ENCODE peak calls at places on chromosomes 3 and 15, in eight cellular contexts. W is testis, V is heart left ventricle, B is GM12878, I is prostate gland, K is body of pancreas, X is sigmoid colon, P is lower lobe of right lung. L is an unnamed sample.
A peak's percentile ranks its signal among the peaks of the same experiment; 100 is the strongest.

GRCh38 chr15:69118089-69118488 is 42.3 kb upstream of the GLCE start:
- DNase-seq in V (no peak), B (no peak), P (no peak), K (no peak), I (no peak), W (no peak), X (no peak), L (no peak)

GRCh38 chr3:169026543-169027181 is 636.9 kb downstream of the MECOM start:
- DNase-seq in P (no peak), K (no peak), V (no peak), B (no peak), I (peak; percentile 19), W (no peak), X (no peak), L (no peak)

GRCh38 chr3:134885877-134886621 is 91.0 kb downstream of the EPHB1 start:
- DNase-seq in P (no peak), K (no peak), B (peak; percentile 95), V (no peak), I (no peak), W (no peak), X (no peak), L (no peak)

GRCh38 chr15:90463381-90463780 is 66.3 kb upstream of the CRTC3 start:
- DNase-seq in P (no peak), W (no peak), K (no peak), V (no peak), X (no peak), I (no peak), B (no peak), L (no peak)

GRCh38 chr3:172125963-172126403 is 86.6 kb downstream of the FNDC3B start:
- DNase-seq in V (peak; percentile 62), X (peak; percentile 93), I (peak; percentile 69), P (peak; percentile 56), B (no peak), K (peak; percentile 55), W (no peak), L (no peak)

GRCh38 chr3:36663666-36664291 is 100.6 kb downstream of the DCLK3 start:
- DNase-seq in K (no peak), V (no peak), P (no peak), W (no peak), B (no peak), I (no peak), X (no peak), L (no peak)

GRCh38 chr3:134312072-134312872 is 61.6 kb upstream of the RYK start:
- DNase-seq in V (peak; percentile 43), I (peak; percentile 51), W (no peak), B (no peak), P (peak; percentile 70), X (no peak), K (peak; percentile 77), L (no peak)

GRCh38 chr3:15011174-15011573 is 53.9 kb downstream of the MRPS25 start:
- DNase-seq in W (no peak), V (no peak), B (no peak), P (no peak), X (no peak), K (no peak), I (no peak), L (no peak)

GRCh38 chr3:123292321-123293310 is 90.9 kb downstream of the SEC22A start:
- DNase-seq in B (no peak), I (no peak), X (peak; percentile 44), V (no peak), W (no peak), K (no peak), P (no peak), L (no peak)

GRCh38 chr3:85567074-85567676 is 608.4 kb downstream of the CADM2 start:
- DNase-seq in I (no peak), B (no peak), W (peak; percentile 80), X (no peak), V (peak; percentile 52), K (peak; percentile 43), P (no peak), L (peak; percentile 60)

GRCh38 chr15:33160054-33160453 is 34.5 kb downstream of the FMN1 start:
- DNase-seq in I (no peak), X (no peak), K (no peak), W (no peak), P (no peak), V (no peak), B (no peak), L (no peak)

GRCh38 chr15:79091204-79091867 is 756 bp upstream of the RASGRF1 start:
- DNase-seq in I (no peak), V (no peak), B (no peak), W (no peak), P (no peak), K (no peak), X (no peak), L (peak; percentile 19)

GRCh38 chr15:45121706-45122417 is 7.7 kb downstream of the DUOXA2 start:
- DNase-seq in K (no peak), I (no peak), B (no peak), X (no peak), V (no peak), W (no peak), P (peak; percentile 33), L (no peak)

GRCh38 chr15:55126111-55126510 is 70.6 kb downstream of the RSL24D1 start:
- DNase-seq in V (no peak), P (no peak), I (no peak), K (no peak), B (no peak), X (no peak), W (no peak), L (no peak)

GRCh38 chr15:74784426-74784825 is 2.5 kb downstream of the CSK start:
- DNase-seq in V (no peak), B (no peak), K (no peak), X (no peak), W (no peak), I (no peak), P (no peak), L (no peak)
- H3K27ac ChIP-seq in V (peak overlapping the region; percentile 97), B (peak overlapping the region; percentile 96), K (no peak overlapping the region), X (peak overlapping the region; percentile 41), W (no peak overlapping the region), I (peak overlapping the region; percentile 88), P (peak overlapping the region; percentile 83), L (no peak overlapping the region)

DNA sequence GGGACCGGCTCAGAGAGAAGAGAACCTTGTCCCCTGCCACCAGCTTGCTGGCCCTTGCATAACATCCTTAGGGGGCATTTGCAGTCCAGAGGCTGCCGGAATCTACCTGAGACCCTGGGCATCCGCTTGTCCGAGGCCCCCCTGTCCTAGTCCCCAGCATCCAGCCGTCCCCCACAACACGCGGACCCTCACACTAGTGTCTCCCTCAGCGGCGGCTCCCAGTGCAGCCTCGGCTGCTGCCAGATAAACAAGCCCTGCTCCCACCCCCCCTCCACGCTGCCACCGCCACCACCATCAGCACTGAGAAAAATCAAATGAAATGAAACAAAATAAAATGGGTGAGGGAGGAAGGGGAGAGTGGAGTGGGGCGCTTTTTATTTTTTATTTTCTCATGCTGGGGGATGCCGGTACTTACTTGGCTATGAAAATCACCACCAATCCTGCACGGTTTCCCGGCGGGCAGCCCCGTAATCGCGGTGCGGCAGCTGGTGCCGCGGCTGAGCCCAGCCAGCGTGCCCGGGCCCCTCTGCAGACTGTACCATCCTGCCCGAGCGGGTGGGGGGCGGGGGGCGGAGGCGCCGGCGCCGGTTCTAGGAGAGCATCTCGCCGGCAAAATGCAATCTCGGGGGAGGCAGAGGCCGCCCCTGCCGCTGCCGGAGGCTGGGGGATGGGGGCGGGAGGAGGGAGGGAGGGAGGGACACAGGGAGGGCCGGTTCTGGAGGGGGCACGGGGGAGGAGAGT is at the start of gene ATP2B2:
- DNase-seq in X (no peak), W (peak; percentile 17), V (no peak), P (no peak), B (no peak), K (no peak), I (no peak), L (peak; percentile 59)
- H3K4me3 ChIP-seq in X (peak within 1 kb of the TSS; percentile 25), W (peak within 1 kb of the TSS; percentile 47), V (no peak within 1 kb of the TSS), P (peak within 1 kb of the TSS; percentile 23), B (no peak within 1 kb of the TSS), K (no peak within 1 kb of the TSS), I (no peak within 1 kb of the TSS), L (peak within 1 kb of the TSS; percentile 50)

GRCh38 chr15:57542505-57542817 is 49.2 kb upstream of the MYZAP start:
- DNase-seq in K (no peak), P (no peak), I (no peak), B (no peak), X (no peak), V (no peak), W (no peak), L (no peak)
- TF ChIP-seq CTCF in K (no peak), P (peak; percentile 4), I (no peak), B (no peak), X (no peak), V (no peak), W (no peak), L (no peak)

GRCh38 chr3:42703695-42704025 is 1.1 kb upstream of the HHATL start:
- DNase-seq in B (no peak), K (no peak), W (no peak), V (no peak), I (no peak), P (no peak), X (no peak), L (no peak)
- H3K27ac ChIP-seq in B (no peak overlapping the region), K (no peak overlapping the region), W (no peak overlapping the region), V (peak overlapping the region; percentile 88), I (no peak overlapping the region), P (no peak overlapping the region), X (no peak overlapping the region), L (no peak overlapping the region)

DNA sequence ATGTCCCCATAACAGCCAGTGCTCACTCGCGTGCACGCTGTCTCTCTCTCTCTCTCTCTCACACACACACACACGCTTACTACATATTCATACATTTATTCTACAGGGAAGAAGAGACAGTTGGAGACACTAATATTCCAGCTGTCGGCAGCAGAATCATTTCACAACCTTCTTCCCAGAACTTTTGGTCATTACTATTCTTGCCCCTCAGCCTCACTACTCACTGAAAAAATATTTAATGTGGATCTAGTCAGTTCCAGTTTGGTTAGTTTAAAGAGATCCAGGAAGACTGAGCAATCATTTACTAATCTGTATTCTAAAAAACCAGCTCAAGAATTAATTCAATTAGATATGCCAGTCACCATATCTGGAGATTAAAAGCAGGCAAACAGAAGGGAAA is 394.9 kb downstream of the PTPRG start:
- DNase-seq in B (no peak), W (no peak), P (no peak), X (no peak), V (no peak), K (no peak), I (no peak), L (no peak)
- H3K4me3 ChIP-seq in B (no peak overlapping the region), W (no peak overlapping the region), P (no peak overlapping the region), X (no peak overlapping the region), V (no peak overlapping the region), K (no peak overlapping the region), I (no peak overlapping the region), L (no peak overlapping the region)

DNA sequence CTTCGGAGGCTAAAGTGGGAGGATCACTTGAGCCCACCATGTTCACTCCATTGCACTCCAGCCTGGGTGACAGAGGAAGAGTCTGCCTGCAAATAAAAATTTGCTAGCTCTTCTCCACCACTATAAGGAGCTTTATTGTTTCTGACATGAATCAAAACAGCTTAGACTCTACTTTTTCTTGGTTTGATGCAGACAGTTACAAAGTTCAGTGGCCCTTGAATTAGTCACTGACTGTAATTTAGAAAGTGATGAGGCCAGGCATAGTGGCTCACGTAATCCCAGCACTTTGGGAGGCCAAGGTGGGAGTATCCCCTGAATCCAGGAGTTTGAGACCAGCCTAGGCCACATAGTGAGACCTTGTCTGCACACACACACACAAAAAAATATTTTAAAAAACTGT is 172.4 kb upstream of the CGNL1 start:
- DNase-seq in I (no peak), W (no peak), K (no peak), V (no peak), P (no peak), X (no peak), B (no peak), L (no peak)
- TF ChIP-seq CTCF in I (no peak), W (no peak), K (no peak), V (no peak), P (no peak), X (no peak), B (no peak), L (no peak)

GRCh38 chr3:186742618-186743335 is 25.6 kb downstream of the KNG1 start:
- DNase-seq in P (no peak), B (no peak), X (no peak), K (no peak), V (no peak), I (no peak), W (no peak), L (no peak)
- H3K27ac ChIP-seq in P (no peak overlapping the region), B (no peak overlapping the region), X (no peak overlapping the region), K (no peak overlapping the region), V (no peak overlapping the region), I (no peak overlapping the region), W (no peak overlapping the region), L (no peak overlapping the region)